ENCODE peak calls at places on chromosomes 7 and 10, in eight cellular contexts. A is psoas muscle, V is mucosa of descending colon, X is osteoblast, E is PC-3, Z is GM23248, C is heart right ventricle, B is esophagus muscularis mucosa. F is an unnamed sample.

GRCh38 chr7:44101966-44102845 is 1.9 kb upstream of the AEBP1 start:
- DNase-seq in A (peak; percentile 47), V (no peak), X (peak; percentile 100), E (no peak), Z (peak; percentile 97), C (no peak), B (no peak), F (peak; percentile 75)

GRCh38 chr10:64211466-64211865 is 690.3 kb downstream of the REEP3 start:
- DNase-seq in A (no peak), V (no peak), X (no peak), E (no peak), Z (no peak), C (no peak), B (no peak), F (no peak)

GRCh38 chr10:132904169-132904813 is 38.1 kb downstream of the CFAP46 start:
- DNase-seq in A (peak; percentile 38), V (peak; percentile 44), X (peak; percentile 95), E (peak; percentile 68), Z (peak; percentile 63), C (peak; percentile 6), B (no peak), F (peak; percentile 38)

GRCh38 chr10:71835671-71836593 is 15.1 kb downstream of the PSAP start:
- DNase-seq in A (peak; percentile 89), V (peak; percentile 70), X (peak; percentile 95), E (no peak), Z (peak; percentile 98), C (peak; percentile 69), B (no peak), F (peak; percentile 89)

GRCh38 chr10:76336213-76336963 is 905.0 kb downstream of the LRMDA start:
- DNase-seq in A (no peak), V (no peak), X (peak; percentile 74), E (no peak), Z (no peak), C (no peak), B (no peak), F (no peak)

GRCh38 chr10:63227207-63227895 is 94.2 kb downstream of the NRBF2 start:
- DNase-seq in A (no peak), V (no peak), X (no peak), E (peak; percentile 92), Z (peak; percentile 32), C (no peak), B (no peak), F (no peak)

GRCh38 chr10:96073722-96074121 is 30.3 kb downstream of the CCNJ start:
- DNase-seq in A (no peak), V (no peak), X (peak; percentile 69), E (peak; percentile 40), Z (peak; percentile 32), C (no peak), B (no peak), F (no peak)

GRCh38 chr7:37921340-37921805 is 933 bp downstream of the EPDR1 start:
- DNase-seq in A (peak; percentile 67), V (peak; percentile 59), X (peak; percentile 48), E (peak; percentile 48), Z (peak; percentile 13), C (no peak), B (no peak), F (no peak)

GRCh38 chr10:35908451-35908850 is 266.4 kb upstream of the FZD8 start:
- DNase-seq in A (no peak), V (no peak), X (no peak), E (no peak), Z (peak; percentile 9), C (no peak), B (no peak), F (no peak)

GRCh38 chr10:6694447-6695155 is 114.5 kb upstream of the PRKCQ start:
- DNase-seq in A (no peak), V (no peak), X (no peak), E (no peak), Z (peak; percentile 52), C (no peak), B (no peak), F (no peak)

GRCh38 chr10:35554036-35554435 is 51.1 kb upstream of the GJD4 start:
- DNase-seq in A (no peak), V (no peak), X (no peak), E (no peak), Z (no peak), C (no peak), B (peak; percentile 47), F (no peak)

GRCh38 chr10:52599586-52600200 is 172.9 kb downstream of the MBL2 start:
- DNase-seq in A (no peak), V (no peak), X (no peak), E (no peak), Z (no peak), C (no peak), B (no peak), F (no peak)

GRCh38 chr7:45701701-45702460 is 127.7 kb downstream of the ADCY1 start:
- DNase-seq in A (no peak), V (no peak), X (no peak), E (no peak), Z (no peak), C (no peak), B (no peak), F (no peak)

DNA sequence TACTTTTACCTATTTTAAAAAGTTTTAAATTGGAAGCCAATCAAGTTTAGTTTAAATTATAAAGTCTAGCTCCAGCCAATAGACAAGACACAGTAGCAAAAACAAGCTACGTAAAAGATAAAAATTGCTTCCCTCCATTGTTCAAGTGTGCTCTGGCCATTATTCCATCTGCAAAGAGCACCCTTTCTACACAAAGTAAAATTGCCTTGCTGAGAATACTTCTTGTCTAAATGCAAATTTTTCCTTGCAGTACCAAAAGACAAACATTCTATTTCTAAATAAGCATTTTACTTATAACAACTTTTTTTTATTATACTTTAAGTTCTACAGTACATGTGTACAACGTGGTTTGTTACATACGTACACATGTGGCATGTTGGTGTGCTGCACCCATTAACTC is 75.9 kb upstream of the ZNF746 start:
- DNase-seq in A (no peak), V (no peak), X (no peak), E (no peak), Z (peak; percentile 47), C (no peak), B (no peak), F (no peak)
- H3K9me3 ChIP-seq in A (peaks cover 36% of the 10 kb centered on the region), V (peaks cover 45% of the 10 kb centered on the region), X (peaks cover 4% of the 10 kb centered on the region), E (peaks cover 6% of the 10 kb centered on the region), Z (peaks cover 4% of the 10 kb centered on the region), C (no peaks in the 10 kb centered on the region), B (peaks cover 29% of the 10 kb centered on the region), F (no peaks in the 10 kb centered on the region)

GRCh38 chr7:31054608-31055273 is 2.6 kb downstream of the ADCYAP1R1 start:
- DNase-seq in A (no peak), V (no peak), X (peak; percentile 73), E (no peak), Z (no peak), C (no peak), B (no peak), F (no peak)

GRCh38 chr7:31052504-31052840 is 364 bp downstream of the ADCYAP1R1 start:
- DNase-seq in A (no peak), V (no peak), X (peak; percentile 52), E (no peak), Z (no peak), C (no peak), B (no peak), F (no peak)

GRCh38 chr7:31053986-31054385 is 1.9 kb downstream of the ADCYAP1R1 start:
- DNase-seq in A (no peak), V (no peak), X (peak; percentile 85), E (no peak), Z (no peak), C (no peak), B (no peak), F (no peak)

GRCh38 chr7:31051598-31052503 is at the start of gene ADCYAP1R1:
- DNase-seq in A (peak; percentile 68), V (no peak), X (peak; percentile 78), E (no peak), Z (no peak), C (peak; percentile 59), B (no peak), F (peak; percentile 52)

GRCh38 chr7:31052841-31053601 is 913 bp downstream of the ADCYAP1R1 start:
- DNase-seq in A (no peak), V (no peak), X (peak; percentile 68), E (no peak), Z (no peak), C (no peak), B (no peak), F (no peak)
- H3K4me3 ChIP-seq in A (peak overlapping the region; percentile 62), V (no peak overlapping the region), X (no peak overlapping the region), E (no peak overlapping the region), Z (no peak overlapping the region), C (peak overlapping the region; percentile 52), B (peak overlapping the region; percentile 61), F (peak overlapping the region; percentile 33)

GRCh38 chr7:157801971-157802675 is 465.3 kb downstream of the DNAJB6 start:
- DNase-seq in A (peak; percentile 41), V (peak; percentile 47), X (no peak), E (no peak), Z (no peak), C (no peak), B (no peak), F (no peak)

GRCh38 chr7:157799076-157799685 is 462.4 kb downstream of the DNAJB6 start:
- DNase-seq in A (peak; percentile 32), V (peak; percentile 25), X (no peak), E (no peak), Z (no peak), C (no peak), B (no peak), F (no peak)

GRCh38 chr7:157800281-157800680 is 463.5 kb downstream of the DNAJB6 start:
- DNase-seq in A (peak; percentile 28), V (peak; percentile 36), X (no peak), E (no peak), Z (no peak), C (no peak), B (no peak), F (no peak)

GRCh38 chr7:157803906-157804305 is 467.1 kb downstream of the DNAJB6 start:
- DNase-seq in A (no peak), V (no peak), X (no peak), E (no peak), Z (no peak), C (no peak), B (no peak), F (no peak)

DNA sequence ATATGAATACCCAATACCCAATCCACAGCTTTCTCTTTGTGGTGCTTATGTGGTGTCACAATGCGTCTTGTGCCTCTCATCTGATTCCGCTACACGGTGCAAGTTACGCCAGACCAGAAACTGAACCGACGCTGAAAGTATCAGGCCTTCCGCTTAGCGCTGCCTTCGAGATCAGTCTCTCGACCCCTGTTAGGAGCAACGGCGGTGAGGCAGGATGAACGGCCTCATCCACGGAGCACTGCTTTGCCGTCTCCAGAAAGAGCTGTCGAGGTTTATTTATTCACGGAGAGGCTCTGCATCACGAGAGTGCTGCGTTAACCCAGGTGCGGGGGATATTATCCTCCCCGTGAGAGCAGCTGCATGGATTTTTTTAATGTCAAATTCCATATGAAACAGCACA is 464.3 kb downstream of the DNAJB6 start:
- DNase-seq in A (peak; percentile 36), V (peak; percentile 27), X (no peak), E (no peak), Z (no peak), C (no peak), B (no peak), F (peak; percentile 13)
- H3K9me3 ChIP-seq in A (no peaks in the 10 kb centered on the region), V (no peaks in the 10 kb centered on the region), X (no peaks in the 10 kb centered on the region), E (no peaks in the 10 kb centered on the region), Z (no peaks in the 10 kb centered on the region), C (no peaks in the 10 kb centered on the region), B (no peaks in the 10 kb centered on the region), F (no peaks in the 10 kb centered on the region)

DNA sequence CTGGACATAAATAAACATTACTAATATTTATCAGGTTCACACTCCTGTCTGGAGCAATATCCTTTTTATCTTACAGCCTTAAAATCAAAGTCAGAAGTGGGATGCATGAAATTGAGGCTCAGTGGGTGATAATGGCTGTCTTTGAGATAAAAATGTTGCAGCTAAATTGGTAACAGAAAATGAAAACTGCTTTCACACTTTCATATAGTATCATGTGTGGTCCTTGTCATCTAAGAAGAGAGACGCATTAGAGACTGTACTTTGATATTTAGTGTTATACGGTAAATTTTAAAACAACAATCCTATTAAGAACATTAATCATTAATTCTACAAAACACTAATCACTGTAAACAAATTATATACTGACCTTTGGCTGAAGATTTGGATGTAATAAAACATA is 235.2 kb upstream of the HGF start:
- DNase-seq in A (no peak), V (no peak), X (no peak), E (no peak), Z (no peak), C (no peak), B (no peak), F (no peak)
- H3K4me3 ChIP-seq in A (no peak overlapping the region), V (no peak overlapping the region), X (no peak overlapping the region), E (no peak overlapping the region), Z (no peak overlapping the region), C (no peak overlapping the region), B (no peak overlapping the region), F (no peak overlapping the region)

F was measured in right cardiac atrium.